ENCODE peak calls at places on chromosomes 16 and 17, in five cellular contexts. One of them, this sample, is unnamed. For H3K4me1, the result is how much of the 10 kb centered on the place peaks cover.

GRCh38 chr17:82232876-82233785 is 4.3 kb downstream of the SLC16A3 start:
- DNase-seq in left lung: no peak
- DNase-seq in neural progenitor cell: no peak
- DNase-seq in ovary: no peak
- DNase-seq in HCT116: no peak
- DNase-seq in this sample: no peak

GRCh38 chr17:8175795-8176196 is 384 bp downstream of the TMEM107 start:
- DNase-seq in left lung: no peak
- DNase-seq in neural progenitor cell: no peak
- DNase-seq in ovary: no peak
- DNase-seq in HCT116: no peak
- DNase-seq in this sample: no peak

GRCh38 chr17:19338031-19338990 is 24.2 kb downstream of the B9D1 start:
- DNase-seq in left lung: peak
- DNase-seq in neural progenitor cell: peak
- DNase-seq in ovary: no peak
- DNase-seq in HCT116: no peak
- DNase-seq in this sample: peak

GRCh38 chr17:5769936-5770335 is 185.6 kb upstream of the NLRP1 start:
- DNase-seq in left lung: no peak
- DNase-seq in neural progenitor cell: peak
- DNase-seq in ovary: no peak
- DNase-seq in HCT116: no peak
- DNase-seq in this sample: no peak

GRCh38 chr17:48605409-48605864 is 651 bp upstream of the HOXB6 start:
- DNase-seq in left lung: no peak
- DNase-seq in neural progenitor cell: no peak
- DNase-seq in ovary: no peak
- DNase-seq in HCT116: no peak
- DNase-seq in this sample: no peak

GRCh38 chr17:28219771-28220170 is 99.2 kb upstream of the TMEM97 start:
- DNase-seq in left lung: no peak
- DNase-seq in neural progenitor cell: no peak
- DNase-seq in ovary: no peak
- DNase-seq in HCT116: no peak
- DNase-seq in this sample: no peak

GRCh38 chr17:40854175-40854814 is 12.7 kb downstream of the KRT12 start:
- DNase-seq in left lung: no peak
- DNase-seq in neural progenitor cell: no peak
- DNase-seq in ovary: no peak
- DNase-seq in HCT116: peak
- DNase-seq in this sample: no peak

GRCh38 chr17:30513346-30513745 is 36.1 kb downstream of the GOSR1 start:
- DNase-seq in left lung: no peak
- DNase-seq in neural progenitor cell: no peak
- DNase-seq in ovary: no peak
- DNase-seq in HCT116: no peak
- DNase-seq in this sample: no peak

GRCh38 chr17:76547183-76547641 is 7.4 kb downstream of the PRCD start:
- DNase-seq in left lung: no peak
- DNase-seq in neural progenitor cell: peak
- DNase-seq in ovary: peak
- DNase-seq in HCT116: no peak
- DNase-seq in this sample: no peak

GRCh38 chr16:87074635-87075318 is 242.4 kb downstream of the C16orf95 start:
- DNase-seq in left lung: no peak
- DNase-seq in neural progenitor cell: peak
- DNase-seq in ovary: no peak
- DNase-seq in HCT116: no peak
- DNase-seq in this sample: no peak

GRCh38 chr16:51355871-51356270 is 204.8 kb upstream of the SALL1 start:
- DNase-seq in left lung: no peak
- DNase-seq in neural progenitor cell: no peak
- DNase-seq in ovary: no peak
- DNase-seq in HCT116: no peak
- DNase-seq in this sample: no peak

GRCh38 chr17:15446036-15446435 is 21.4 kb downstream of the CDRT4 start:
- DNase-seq in left lung: no peak
- DNase-seq in neural progenitor cell: peak
- DNase-seq in ovary: no peak
- DNase-seq in HCT116: no peak
- DNase-seq in this sample: no peak

GRCh38 chr17:77085916-77086432 is 54.8 kb upstream of the SEC14L1 start:
- DNase-seq in left lung: no peak
- DNase-seq in neural progenitor cell: no peak
- DNase-seq in ovary: no peak
- DNase-seq in HCT116: no peak
- DNase-seq in this sample: no peak

GRCh38 chr16:54098247-54098646 is 188.3 kb downstream of the IRX3 start:
- DNase-seq in left lung: no peak
- DNase-seq in neural progenitor cell: no peak
- DNase-seq in ovary: no peak
- DNase-seq in HCT116: no peak
- DNase-seq in this sample: no peak

GRCh38 chr17:45432405-45433113 is at the start of gene ARHGAP27:
- DNase-seq in left lung: peak
- DNase-seq in neural progenitor cell: peak
- DNase-seq in ovary: no peak
- DNase-seq in HCT116: no peak
- DNase-seq in this sample: no peak

GRCh38 chr17:77619851-77620250 is 338.7 kb upstream of the TNRC6C start:
- DNase-seq in left lung: no peak
- DNase-seq in neural progenitor cell: no peak
- DNase-seq in ovary: no peak
- DNase-seq in HCT116: no peak
- DNase-seq in this sample: no peak

GRCh38 chr17:223723-224471 is 42.4 kb upstream of the DOC2B start:
- DNase-seq in left lung: peak
- DNase-seq in neural progenitor cell: no peak
- DNase-seq in ovary: no peak
- DNase-seq in HCT116: no peak
- DNase-seq in this sample: no peak

GRCh38 chr17:39099686-39100293 is 51.6 kb downstream of the PLXDC1 start:
- DNase-seq in left lung: no peak
- DNase-seq in neural progenitor cell: no peak
- DNase-seq in ovary: peak
- DNase-seq in HCT116: no peak
- DNase-seq in this sample: no peak

GRCh38 chr16:70438983-70439862 is at the start of gene ST3GAL2:
- DNase-seq in left lung: peak
- DNase-seq in neural progenitor cell: peak
- DNase-seq in ovary: peak
- DNase-seq in HCT116: peak
- DNase-seq in this sample: peak

GRCh38 chr17:64107517-64108235 is 22.3 kb downstream of the ERN1 start:
- DNase-seq in left lung: no peak
- DNase-seq in neural progenitor cell: no peak
- DNase-seq in ovary: no peak
- DNase-seq in HCT116: no peak
- DNase-seq in this sample: no peak

GRCh38 chr17:60947100-60947499 is 269.4 kb downstream of the BCAS3 start:
- DNase-seq in left lung: no peak
- DNase-seq in neural progenitor cell: no peak
- DNase-seq in ovary: no peak
- DNase-seq in HCT116: no peak
- DNase-seq in this sample: no peak

GRCh38 chr17:2239170-2239551 is 64.4 kb downstream of the SMG6 start:
- DNase-seq in left lung: no peak
- DNase-seq in neural progenitor cell: no peak
- DNase-seq in ovary: no peak
- DNase-seq in HCT116: no peak
- DNase-seq in this sample: no peak
- H3K4me1 ChIP-seq in left lung: under half
- H3K4me1 ChIP-seq in neural progenitor cell: under half
- H3K4me1 ChIP-seq in ovary: under half
- H3K4me1 ChIP-seq in HCT116: under half
- H3K4me1 ChIP-seq in this sample: under half

GRCh38 chr16:28063047-28063521 is 430 bp downstream of the GSG1L start:
- DNase-seq in left lung: no peak
- DNase-seq in neural progenitor cell: peak
- DNase-seq in ovary: no peak
- DNase-seq in HCT116: no peak
- DNase-seq in this sample: no peak

GRCh38 chr16:28064706-28065249 is 1.3 kb upstream of the GSG1L start:
- DNase-seq in left lung: no peak
- DNase-seq in neural progenitor cell: no peak
- DNase-seq in ovary: no peak
- DNase-seq in HCT116: no peak
- DNase-seq in this sample: no peak

GRCh38 chr16:28064150-28064549 is 636 bp upstream of the GSG1L start:
- DNase-seq in left lung: no peak
- DNase-seq in neural progenitor cell: no peak
- DNase-seq in ovary: no peak
- DNase-seq in HCT116: no peak
- DNase-seq in this sample: no peak

GRCh38 chr16:28062261-28063046 is 1.1 kb downstream of the GSG1L start:
- DNase-seq in left lung: no peak
- DNase-seq in neural progenitor cell: no peak
- DNase-seq in ovary: no peak
- DNase-seq in HCT116: no peak
- DNase-seq in this sample: no peak

DNA sequence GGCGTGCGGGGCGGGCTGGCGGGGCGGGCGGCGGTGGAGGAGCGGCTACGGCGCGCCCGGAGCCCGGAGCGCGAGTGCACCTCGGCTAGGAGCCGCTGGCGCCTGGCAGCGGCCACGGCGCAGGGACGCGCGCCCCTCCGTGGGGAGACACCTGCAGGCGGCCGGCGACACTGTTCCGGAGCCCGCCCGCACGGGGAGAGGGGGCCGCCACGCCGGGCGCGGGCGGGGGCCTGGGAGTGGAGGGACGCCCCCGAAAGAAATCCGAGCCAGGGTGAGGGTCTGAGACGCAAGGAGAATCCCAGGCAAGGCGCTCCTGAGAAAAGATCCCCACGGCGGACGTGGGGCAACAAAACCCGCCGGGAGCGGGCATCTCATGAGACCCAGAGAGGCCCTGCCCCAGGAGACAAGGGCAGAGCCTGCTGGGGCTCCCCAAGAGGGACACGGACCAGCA is at the start of gene GSG1L:
- DNase-seq in left lung: no peak
- DNase-seq in neural progenitor cell: peak
- DNase-seq in ovary: no peak
- DNase-seq in HCT116: no peak
- DNase-seq in this sample: peak
- TF ChIP-seq CTCF in left lung: no peak
- TF ChIP-seq CTCF in neural progenitor cell: peak
- TF ChIP-seq CTCF in ovary: no peak
- TF ChIP-seq CTCF in HCT116: no peak
- TF ChIP-seq CTCF in this sample: no peak

DNA sequence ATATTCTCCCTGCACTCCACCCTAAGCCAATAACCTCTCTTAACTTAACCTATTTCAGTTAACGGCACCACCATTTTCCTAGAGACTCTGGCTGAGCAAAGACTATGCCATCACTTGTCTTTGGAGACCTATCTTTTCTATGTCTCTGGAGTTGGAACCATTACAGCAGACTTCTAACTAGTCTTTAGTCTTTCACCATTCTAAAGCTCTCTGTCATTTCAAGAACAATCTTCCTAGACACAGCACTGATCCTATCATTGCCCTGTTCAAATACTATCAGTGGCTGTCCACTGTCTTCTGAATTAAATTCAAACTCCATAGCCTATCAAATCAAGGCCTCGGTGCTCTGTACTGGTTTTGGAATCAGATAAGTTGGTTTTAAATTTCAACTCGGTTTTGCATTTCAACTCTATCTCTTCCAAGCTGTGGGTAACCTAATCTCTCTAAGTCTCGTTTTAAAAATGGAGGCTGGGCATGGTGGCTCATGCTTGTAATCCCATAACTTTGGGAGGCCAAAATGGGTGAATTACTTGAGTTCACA is 31.9 kb downstream of the RNF43 start:
- DNase-seq in left lung: no peak
- DNase-seq in neural progenitor cell: no peak
- DNase-seq in ovary: no peak
- DNase-seq in HCT116: no peak
- DNase-seq in this sample: no peak
- H3K4me1 ChIP-seq in left lung: under half
- H3K4me1 ChIP-seq in neural progenitor cell: under half
- H3K4me1 ChIP-seq in ovary: under half
- H3K4me1 ChIP-seq in HCT116: half or more
- H3K4me1 ChIP-seq in this sample: half or more

DNA sequence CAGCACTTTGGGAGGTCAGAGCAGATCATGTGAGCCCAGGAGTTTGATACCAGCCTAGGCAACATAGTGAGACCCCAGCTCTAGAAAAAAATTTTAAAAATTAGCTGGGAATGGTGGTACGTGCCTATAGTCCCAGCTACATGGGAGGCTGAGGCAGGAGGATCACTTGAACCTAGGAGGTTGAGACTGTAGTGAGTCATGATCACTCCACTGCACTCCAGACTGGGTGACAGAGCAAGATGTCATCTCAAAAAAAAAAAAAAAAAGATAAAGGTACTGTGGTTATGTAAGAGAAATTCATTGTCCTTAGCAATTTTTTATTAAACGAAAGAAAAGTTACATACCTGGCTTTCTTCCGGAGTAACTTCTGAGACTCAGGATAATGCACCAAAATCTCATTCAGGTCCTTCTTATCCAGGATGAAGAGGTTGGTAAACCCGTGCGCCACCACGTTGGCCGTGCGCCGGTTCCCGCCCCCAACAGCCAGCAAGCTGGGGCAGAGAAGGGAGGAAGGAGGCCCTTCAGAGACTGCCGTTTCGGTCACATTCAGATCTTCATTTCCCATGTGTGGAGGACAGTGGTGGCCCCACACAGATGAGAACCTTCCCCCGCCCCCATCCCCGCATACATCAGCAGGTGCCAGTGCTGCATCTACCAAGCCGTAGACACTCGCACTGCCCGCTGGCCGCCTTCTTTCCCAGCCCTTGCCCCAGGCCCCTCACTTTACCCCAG is 73.7 kb downstream of the CNGB1 start:
- DNase-seq in left lung: no peak
- DNase-seq in neural progenitor cell: no peak
- DNase-seq in ovary: no peak
- DNase-seq in HCT116: no peak
- DNase-seq in this sample: no peak
- TF ChIP-seq CTCF in left lung: no peak
- TF ChIP-seq CTCF in neural progenitor cell: no peak
- TF ChIP-seq CTCF in ovary: no peak
- TF ChIP-seq CTCF in HCT116: no peak
- TF ChIP-seq CTCF in this sample: no peak

GRCh38 chr17:57363998-57364645 is 107.8 kb downstream of the MSI2 start:
- DNase-seq in left lung: no peak
- DNase-seq in neural progenitor cell: no peak
- DNase-seq in ovary: no peak
- DNase-seq in HCT116: no peak
- DNase-seq in this sample: no peak
- H3K4me1 ChIP-seq in left lung: under half
- H3K4me1 ChIP-seq in neural progenitor cell: half or more
- H3K4me1 ChIP-seq in ovary: under half
- H3K4me1 ChIP-seq in HCT116: under half
- H3K4me1 ChIP-seq in this sample: under half